ENCODE peak calls at places on chromosomes 1 and 21, in four cellular contexts. X, T, F and V are unnamed samples.

GRCh38 chr21:33642896-33643657 is 776 bp downstream of the ITSN1 start:
- DNase-seq in X (peak; percentile 36), T (no peak), F (peak; percentile 74), V (peak; percentile 14)

GRCh38 chr1:8822383-8823294 is 5.2 kb upstream of the RERE start:
- DNase-seq in X (peak; percentile 64), T (no peak), F (peak; percentile 58), V (no peak)

GRCh38 chr1:228341450-228341813 is 65.2 kb downstream of the TRIM11 start:
- DNase-seq in X (no peak), T (no peak), F (no peak), V (no peak)

GRCh38 chr1:39858315-39858714 is 25.0 kb downstream of the TRIT1 start:
- DNase-seq in X (no peak), T (no peak), F (no peak), V (no peak)

GRCh38 chr1:9866836-9867235 is 43.1 kb upstream of the CLSTN1 start:
- DNase-seq in X (no peak), T (no peak), F (no peak), V (no peak)

GRCh38 chr1:79633456-79633855 is 626.9 kb upstream of the ADGRL4 start:
- DNase-seq in X (no peak), T (no peak), F (no peak), V (no peak)

GRCh38 chr1:76073471-76073870 is 1.1 kb upstream of the ST6GALNAC3 start:
- DNase-seq in X (no peak), T (no peak), F (no peak), V (no peak)

GRCh38 chr1:224267922-224268321 is 62.0 kb downstream of the NVL start:
- DNase-seq in X (no peak), T (no peak), F (no peak), V (no peak)

GRCh38 chr21:43763901-43764523 is 12.1 kb downstream of the CSTB start:
- DNase-seq in X (no peak), T (no peak), F (no peak), V (no peak)
- TF ChIP-seq JUND in X (no peak), T (no peak), F (no peak), V (no peak)

GRCh38 chr1:30360281-30360680 is 363.1 kb downstream of the MATN1 start:
- DNase-seq in X (no peak), T (no peak), F (no peak), V (no peak)

GRCh38 chr1:30356839-30357238 is 366.5 kb downstream of the MATN1 start:
- DNase-seq in X (no peak), T (no peak), F (no peak), V (no peak)

GRCh38 chr1:30362603-30362990 is 360.8 kb downstream of the MATN1 start:
- DNase-seq in X (no peak), T (no peak), F (no peak), V (no peak)

GRCh38 chr1:30358510-30358909 is 364.9 kb downstream of the MATN1 start:
- DNase-seq in X (no peak), T (no peak), F (no peak), V (no peak)

DNA sequence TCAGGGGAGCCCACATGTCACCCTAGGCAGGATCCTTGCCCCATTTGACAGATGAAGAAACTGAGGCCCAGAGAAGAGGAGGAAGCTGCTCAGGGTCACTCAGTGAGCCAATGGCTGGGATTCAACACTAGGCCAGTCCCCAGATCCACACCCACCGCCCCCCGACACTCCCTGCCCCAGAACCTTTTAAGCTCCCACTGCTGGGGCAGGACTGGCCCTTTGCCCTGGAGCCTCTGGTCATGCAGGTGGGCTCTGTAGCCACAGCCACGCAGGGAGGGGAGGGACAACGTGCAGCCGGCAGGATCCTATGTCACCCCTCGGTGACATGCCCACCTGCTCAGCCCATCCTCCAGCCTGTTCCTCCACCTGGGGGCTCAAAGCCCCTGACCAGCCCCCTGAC is 363.6 kb downstream of the MATN1 start:
- DNase-seq in X (no peak), T (no peak), F (no peak), V (no peak)
- TF ChIP-seq JUND in X (no peak), T (no peak), F (no peak), V (no peak)

GRCh38 chr1:32538887-32539583 is at the start of gene ZBTB8A:
- DNase-seq in X (no peak), T (no peak), F (peak; percentile 83), V (peak; percentile 59)

GRCh38 chr1:32536117-32536516 is 3.1 kb upstream of the ZBTB8A start:
- DNase-seq in X (no peak), T (no peak), F (no peak), V (no peak)

GRCh38 chr1:32536764-32537163 is 2.5 kb upstream of the ZBTB8A start:
- DNase-seq in X (peak; percentile 46), T (no peak), F (no peak), V (no peak)

GRCh38 chr1:32533792-32534327 is 5.4 kb upstream of the ZBTB8A start:
- DNase-seq in X (no peak), T (no peak), F (no peak), V (no peak)
- TF ChIP-seq JUND in X (no peak), T (no peak), F (no peak), V (no peak)

DNA sequence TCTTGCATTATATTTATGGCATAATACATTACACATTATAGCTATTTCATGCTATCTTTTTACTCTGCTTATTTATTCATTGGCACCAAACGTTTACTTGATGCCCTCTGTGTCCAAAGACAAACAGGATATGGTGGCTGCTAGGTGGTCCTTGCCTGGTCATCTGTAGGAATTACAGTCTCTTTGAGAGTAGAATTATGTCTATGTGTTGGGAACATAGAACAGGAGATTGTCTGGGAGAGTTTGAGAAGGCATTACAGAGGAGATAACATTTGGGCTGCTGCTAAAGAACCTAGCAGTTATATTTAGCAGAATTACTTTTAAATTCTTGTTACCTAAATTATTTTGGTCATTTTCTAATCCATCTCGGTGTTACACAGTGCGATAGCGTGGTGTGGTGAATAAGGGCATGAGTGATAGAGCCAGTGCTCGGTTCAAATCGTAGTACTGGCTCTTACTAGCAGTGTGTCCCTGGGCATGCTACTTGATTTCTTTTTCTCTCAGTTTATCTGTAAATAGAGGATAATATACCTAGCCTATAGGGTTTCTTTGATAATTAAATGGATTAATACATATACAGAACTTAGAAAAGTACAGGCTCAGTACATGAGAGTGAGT is 20.5 kb downstream of the RRP15 start:
- DNase-seq in X (no peak), T (no peak), F (no peak), V (no peak)
- TF ChIP-seq JUND in X (no peak), T (no peak), F (no peak), V (no peak)

GRCh38 chr21:42411891-42412635 is 8.4 kb downstream of the UBASH3A start:
- DNase-seq in X (no peak), T (no peak), F (no peak), V (no peak)
- TF ChIP-seq JUND in X (no peak), T (no peak), F (no peak), V (no peak)

GRCh38 chr1:163161337-163161736 is 41.4 kb downstream of the RGS5 start:
- DNase-seq in X (no peak), T (no peak), F (no peak), V (no peak)

GRCh38 chr1:163165119-163165518 is 37.6 kb downstream of the RGS5 start:
- DNase-seq in X (no peak), T (no peak), F (no peak), V (no peak)

GRCh38 chr1:163162281-163162937 is 40.3 kb downstream of the RGS5 start:
- DNase-seq in X (no peak), T (no peak), F (no peak), V (no peak)

GRCh38 chr1:163161841-163162240 is 40.9 kb downstream of the RGS5 start:
- DNase-seq in X (no peak), T (no peak), F (no peak), V (no peak)

GRCh38 chr1:163163861-163164582 is 38.7 kb downstream of the RGS5 start:
- DNase-seq in X (no peak), T (no peak), F (no peak), V (no peak)
- TF ChIP-seq JUND in X (no peak), T (no peak), F (no peak), V (no peak)

GRCh38 chr1:113747376-113747775 is 11.9 kb downstream of the PHTF1 start:
- DNase-seq in X (no peak), T (no peak), F (no peak), V (no peak)

GRCh38 chr1:113745425-113745824 is 13.9 kb downstream of the PHTF1 start:
- DNase-seq in X (no peak), T (no peak), F (no peak), V (no peak)

GRCh38 chr1:113751114-113751513 is 8.2 kb downstream of the PHTF1 start:
- DNase-seq in X (no peak), T (no peak), F (no peak), V (no peak)

GRCh38 chr1:113751516-113751915 is 7.8 kb downstream of the PHTF1 start:
- DNase-seq in X (no peak), T (no peak), F (no peak), V (no peak)

GRCh38 chr1:113749402-113749801 is 9.9 kb downstream of the PHTF1 start:
- DNase-seq in X (peak; percentile 49), T (no peak), F (no peak), V (no peak)
- TF ChIP-seq JUND in X (no peak), T (no peak), F (no peak), V (no peak)

GRCh38 chr1:198756470-198756869 is 117.6 kb downstream of the PTPRC start:
- DNase-seq in X (no peak), T (no peak), F (no peak), V (peak; percentile 50)
- TF ChIP-seq JUND in X (no peak), T (no peak), F (no peak), V (no peak)